ENCODE peak calls at places on chromosomes 3 and 15, in ten cellular contexts. One of them, this sample, is unnamed.

GRCh38 chr3:101150504-101150903 is 157.3 kb upstream of the ABI3BP start:
- DNase-seq in IMR-90: no peak
- DNase-seq in colonic mucosa: no peak
- DNase-seq in astrocyte of the spinal cord: no peak
- DNase-seq in choroid plexus epithelial cell: no peak
- DNase-seq in kidney epithelial cell: no peak
- DNase-seq in psoas muscle: no peak
- DNase-seq in heart left ventricle: no peak
- DNase-seq in HFFc6: no peak
- DNase-seq in bronchial epithelial cell: no peak
- DNase-seq in this sample: no peak

GRCh38 chr3:160174621-160175020 is 50.6 kb upstream of the C3orf80 start:
- DNase-seq in colonic mucosa: no peak
- DNase-seq in astrocyte of the spinal cord: no peak
- DNase-seq in heart left ventricle: no peak
- DNase-seq in choroid plexus epithelial cell: no peak
- DNase-seq in psoas muscle: no peak
- DNase-seq in HFFc6: no peak
- DNase-seq in IMR-90: no peak
- DNase-seq in kidney epithelial cell: no peak
- DNase-seq in bronchial epithelial cell: no peak
- DNase-seq in this sample: no peak

GRCh38 chr3:72312339-72312738 is 527.4 kb upstream of the PROK2 start:
- DNase-seq in HFFc6: no peak
- DNase-seq in heart left ventricle: no peak
- DNase-seq in psoas muscle: no peak
- DNase-seq in choroid plexus epithelial cell: no peak
- DNase-seq in colonic mucosa: no peak
- DNase-seq in IMR-90: no peak
- DNase-seq in astrocyte of the spinal cord: no peak
- DNase-seq in bronchial epithelial cell: no peak
- DNase-seq in kidney epithelial cell: no peak
- DNase-seq in this sample: peak

GRCh38 chr15:82585072-82585471 is 44.8 kb upstream of the RPS17 start:
- DNase-seq in bronchial epithelial cell: no peak
- DNase-seq in heart left ventricle: no peak
- DNase-seq in kidney epithelial cell: no peak
- DNase-seq in colonic mucosa: no peak
- DNase-seq in choroid plexus epithelial cell: peak
- DNase-seq in HFFc6: no peak
- DNase-seq in IMR-90: peak
- DNase-seq in astrocyte of the spinal cord: peak
- DNase-seq in psoas muscle: no peak
- DNase-seq in this sample: no peak

GRCh38 chr3:157388051-157388450 is 48.6 kb upstream of the PTX3 start:
- DNase-seq in HFFc6: peak
- DNase-seq in IMR-90: peak
- DNase-seq in psoas muscle: no peak
- DNase-seq in heart left ventricle: no peak
- DNase-seq in colonic mucosa: no peak
- DNase-seq in astrocyte of the spinal cord: no peak
- DNase-seq in bronchial epithelial cell: no peak
- DNase-seq in kidney epithelial cell: peak
- DNase-seq in choroid plexus epithelial cell: no peak
- DNase-seq in this sample: no peak

GRCh38 chr15:36818260-36818659 is 238.8 kb downstream of the CDIN1 start:
- DNase-seq in IMR-90: no peak
- DNase-seq in colonic mucosa: no peak
- DNase-seq in kidney epithelial cell: no peak
- DNase-seq in bronchial epithelial cell: no peak
- DNase-seq in HFFc6: no peak
- DNase-seq in choroid plexus epithelial cell: no peak
- DNase-seq in psoas muscle: no peak
- DNase-seq in astrocyte of the spinal cord: no peak
- DNase-seq in heart left ventricle: no peak
- DNase-seq in this sample: no peak

GRCh38 chr15:56984681-56985515 is 66.5 kb downstream of the TCF12 start:
- DNase-seq in psoas muscle: no peak
- DNase-seq in IMR-90: peak
- DNase-seq in choroid plexus epithelial cell: peak
- DNase-seq in HFFc6: peak
- DNase-seq in heart left ventricle: no peak
- DNase-seq in astrocyte of the spinal cord: peak
- DNase-seq in kidney epithelial cell: no peak
- DNase-seq in bronchial epithelial cell: peak
- DNase-seq in colonic mucosa: no peak
- DNase-seq in this sample: no peak

GRCh38 chr3:15979900-15980299 is 182.1 kb upstream of the ANKRD28 start:
- DNase-seq in colonic mucosa: no peak
- DNase-seq in astrocyte of the spinal cord: no peak
- DNase-seq in IMR-90: no peak
- DNase-seq in kidney epithelial cell: no peak
- DNase-seq in psoas muscle: no peak
- DNase-seq in choroid plexus epithelial cell: no peak
- DNase-seq in HFFc6: no peak
- DNase-seq in heart left ventricle: no peak
- DNase-seq in bronchial epithelial cell: no peak
- DNase-seq in this sample: no peak

GRCh38 chr15:37137221-37137620 is 36.9 kb upstream of the MEIS2 start:
- DNase-seq in bronchial epithelial cell: no peak
- DNase-seq in astrocyte of the spinal cord: no peak
- DNase-seq in heart left ventricle: no peak
- DNase-seq in kidney epithelial cell: no peak
- DNase-seq in psoas muscle: no peak
- DNase-seq in choroid plexus epithelial cell: peak
- DNase-seq in IMR-90: peak
- DNase-seq in colonic mucosa: no peak
- DNase-seq in HFFc6: no peak
- DNase-seq in this sample: no peak

GRCh38 chr3:31579828-31580227 is 47.1 kb downstream of the STT3B start:
- DNase-seq in choroid plexus epithelial cell: no peak
- DNase-seq in kidney epithelial cell: no peak
- DNase-seq in IMR-90: no peak
- DNase-seq in heart left ventricle: no peak
- DNase-seq in HFFc6: no peak
- DNase-seq in astrocyte of the spinal cord: no peak
- DNase-seq in colonic mucosa: no peak
- DNase-seq in psoas muscle: no peak
- DNase-seq in bronchial epithelial cell: no peak
- DNase-seq in this sample: no peak

GRCh38 chr3:70064194-70064787 is 64.8 kb downstream of the SAMMSON start:
- DNase-seq in HFFc6: peak
- DNase-seq in IMR-90: peak
- DNase-seq in heart left ventricle: peak
- DNase-seq in kidney epithelial cell: peak
- DNase-seq in bronchial epithelial cell: peak
- DNase-seq in astrocyte of the spinal cord: peak
- DNase-seq in psoas muscle: no peak
- DNase-seq in choroid plexus epithelial cell: peak
- DNase-seq in colonic mucosa: peak
- DNase-seq in this sample: peak

GRCh38 chr3:188507244-188507720 is 353.3 kb downstream of the LPP start:
- DNase-seq in heart left ventricle: no peak
- DNase-seq in colonic mucosa: no peak
- DNase-seq in kidney epithelial cell: peak
- DNase-seq in astrocyte of the spinal cord: peak
- DNase-seq in choroid plexus epithelial cell: peak
- DNase-seq in bronchial epithelial cell: peak
- DNase-seq in IMR-90: peak
- DNase-seq in HFFc6: peak
- DNase-seq in psoas muscle: no peak
- DNase-seq in this sample: no peak

GRCh38 chr15:65286069-65286703 is 497 bp downstream of the PARP16 start:
- DNase-seq in kidney epithelial cell: no peak
- DNase-seq in astrocyte of the spinal cord: peak
- DNase-seq in choroid plexus epithelial cell: no peak
- DNase-seq in psoas muscle: no peak
- DNase-seq in heart left ventricle: peak
- DNase-seq in IMR-90: no peak
- DNase-seq in colonic mucosa: peak
- DNase-seq in HFFc6: no peak
- DNase-seq in bronchial epithelial cell: peak
- DNase-seq in this sample: peak

GRCh38 chr3:154018100-154018696 is 103.0 kb upstream of the ARHGEF26 start:
- DNase-seq in colonic mucosa: peak
- DNase-seq in choroid plexus epithelial cell: peak
- DNase-seq in bronchial epithelial cell: peak
- DNase-seq in IMR-90: peak
- DNase-seq in psoas muscle: no peak
- DNase-seq in astrocyte of the spinal cord: peak
- DNase-seq in HFFc6: no peak
- DNase-seq in heart left ventricle: no peak
- DNase-seq in kidney epithelial cell: no peak
- DNase-seq in this sample: peak

GRCh38 chr3:16866447-16867025 is 18.2 kb upstream of the PLCL2 start:
- DNase-seq in HFFc6: peak
- DNase-seq in psoas muscle: no peak
- DNase-seq in IMR-90: no peak
- DNase-seq in astrocyte of the spinal cord: peak
- DNase-seq in bronchial epithelial cell: no peak
- DNase-seq in choroid plexus epithelial cell: peak
- DNase-seq in heart left ventricle: no peak
- DNase-seq in colonic mucosa: no peak
- DNase-seq in kidney epithelial cell: peak
- DNase-seq in this sample: no peak

GRCh38 chr15:91342091-91342490 is 242.0 kb downstream of the SV2B start:
- DNase-seq in colonic mucosa: no peak
- DNase-seq in astrocyte of the spinal cord: no peak
- DNase-seq in choroid plexus epithelial cell: no peak
- DNase-seq in bronchial epithelial cell: no peak
- DNase-seq in kidney epithelial cell: no peak
- DNase-seq in psoas muscle: no peak
- DNase-seq in heart left ventricle: no peak
- DNase-seq in IMR-90: no peak
- DNase-seq in HFFc6: no peak
- DNase-seq in this sample: no peak

GRCh38 chr15:53840681-53841080 is 81.2 kb upstream of the WDR72 start:
- DNase-seq in psoas muscle: no peak
- DNase-seq in kidney epithelial cell: no peak
- DNase-seq in heart left ventricle: no peak
- DNase-seq in choroid plexus epithelial cell: no peak
- DNase-seq in colonic mucosa: no peak
- DNase-seq in astrocyte of the spinal cord: no peak
- DNase-seq in IMR-90: no peak
- DNase-seq in bronchial epithelial cell: no peak
- DNase-seq in HFFc6: no peak
- DNase-seq in this sample: no peak

GRCh38 chr3:126287536-126288181 is 69.5 kb downstream of the KLF15 start:
- DNase-seq in kidney epithelial cell: peak
- DNase-seq in HFFc6: peak
- DNase-seq in bronchial epithelial cell: peak
- DNase-seq in choroid plexus epithelial cell: peak
- DNase-seq in astrocyte of the spinal cord: peak
- DNase-seq in IMR-90: peak
- DNase-seq in psoas muscle: peak
- DNase-seq in colonic mucosa: no peak
- DNase-seq in heart left ventricle: peak
- DNase-seq in this sample: no peak

GRCh38 chr3:106440672-106441071 is 571.9 kb upstream of the CBLB start:
- DNase-seq in choroid plexus epithelial cell: no peak
- DNase-seq in psoas muscle: no peak
- DNase-seq in colonic mucosa: no peak
- DNase-seq in bronchial epithelial cell: no peak
- DNase-seq in heart left ventricle: no peak
- DNase-seq in HFFc6: no peak
- DNase-seq in kidney epithelial cell: peak
- DNase-seq in IMR-90: no peak
- DNase-seq in astrocyte of the spinal cord: no peak
- DNase-seq in this sample: no peak

DNA sequence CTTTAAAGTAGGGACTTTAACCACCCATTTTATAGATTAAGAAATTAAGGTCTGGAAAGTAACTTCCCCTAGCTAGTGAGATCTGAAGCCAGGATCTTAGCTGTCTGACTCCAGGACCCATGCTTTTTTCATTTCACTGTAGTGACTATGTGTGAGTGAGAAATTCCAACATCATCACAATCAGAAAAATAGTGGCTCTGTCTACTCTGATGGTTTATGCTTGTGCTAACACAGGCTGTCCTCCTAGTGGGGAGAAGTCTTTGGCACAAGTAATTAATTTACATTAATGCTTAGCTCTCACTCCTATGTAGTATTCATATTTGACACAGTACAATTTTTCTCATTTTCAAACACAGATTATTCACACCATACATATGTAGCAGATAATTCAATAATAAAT is 143.4 kb downstream of the ANO10 start:
- DNase-seq in kidney epithelial cell: no peak
- DNase-seq in HFFc6: no peak
- DNase-seq in colonic mucosa: no peak
- DNase-seq in astrocyte of the spinal cord: no peak
- DNase-seq in IMR-90: no peak
- DNase-seq in choroid plexus epithelial cell: peak
- DNase-seq in bronchial epithelial cell: no peak
- DNase-seq in psoas muscle: no peak
- DNase-seq in heart left ventricle: no peak
- DNase-seq in this sample: no peak
- TF ChIP-seq CTCF in kidney epithelial cell: no peak
- TF ChIP-seq CTCF in HFFc6: peak
- TF ChIP-seq CTCF in colonic mucosa: no peak
- TF ChIP-seq CTCF in astrocyte of the spinal cord: no peak
- TF ChIP-seq CTCF in IMR-90: no peak
- TF ChIP-seq CTCF in choroid plexus epithelial cell: peak
- TF ChIP-seq CTCF in bronchial epithelial cell: no peak
- TF ChIP-seq CTCF in psoas muscle: no peak
- TF ChIP-seq CTCF in heart left ventricle: no peak
- TF ChIP-seq CTCF in this sample: no peak

GRCh38 chr3:43583481-43583880 is 38.3 kb downstream of the ANO10 start:
- DNase-seq in HFFc6: no peak
- DNase-seq in colonic mucosa: no peak
- DNase-seq in astrocyte of the spinal cord: no peak
- DNase-seq in psoas muscle: no peak
- DNase-seq in heart left ventricle: no peak
- DNase-seq in kidney epithelial cell: no peak
- DNase-seq in choroid plexus epithelial cell: no peak
- DNase-seq in bronchial epithelial cell: no peak
- DNase-seq in IMR-90: no peak
- DNase-seq in this sample: no peak
- TF ChIP-seq CTCF in HFFc6: peak
- TF ChIP-seq CTCF in colonic mucosa: no peak
- TF ChIP-seq CTCF in astrocyte of the spinal cord: peak
- TF ChIP-seq CTCF in psoas muscle: no peak
- TF ChIP-seq CTCF in heart left ventricle: no peak
- TF ChIP-seq CTCF in kidney epithelial cell: no peak
- TF ChIP-seq CTCF in choroid plexus epithelial cell: peak
- TF ChIP-seq CTCF in bronchial epithelial cell: no peak
- TF ChIP-seq CTCF in IMR-90: peak
- TF ChIP-seq CTCF in this sample: peak

GRCh38 chr3:194075802-194076460 is 60.0 kb upstream of the HES1 start:
- DNase-seq in heart left ventricle: no peak
- DNase-seq in IMR-90: no peak
- DNase-seq in astrocyte of the spinal cord: peak
- DNase-seq in psoas muscle: no peak
- DNase-seq in choroid plexus epithelial cell: peak
- DNase-seq in HFFc6: no peak
- DNase-seq in kidney epithelial cell: no peak
- DNase-seq in bronchial epithelial cell: no peak
- DNase-seq in colonic mucosa: no peak
- DNase-seq in this sample: no peak
- TF ChIP-seq CTCF in heart left ventricle: no peak
- TF ChIP-seq CTCF in IMR-90: no peak
- TF ChIP-seq CTCF in astrocyte of the spinal cord: no peak
- TF ChIP-seq CTCF in psoas muscle: no peak
- TF ChIP-seq CTCF in choroid plexus epithelial cell: no peak
- TF ChIP-seq CTCF in HFFc6: no peak
- TF ChIP-seq CTCF in kidney epithelial cell: peak
- TF ChIP-seq CTCF in bronchial epithelial cell: no peak
- TF ChIP-seq CTCF in colonic mucosa: no peak
- TF ChIP-seq CTCF in this sample: no peak

GRCh38 chr3:120559228-120560061 is 36.7 kb upstream of the NDUFB4 start:
- DNase-seq in bronchial epithelial cell: peak
- DNase-seq in HFFc6: peak
- DNase-seq in choroid plexus epithelial cell: peak
- DNase-seq in IMR-90: peak
- DNase-seq in astrocyte of the spinal cord: peak
- DNase-seq in colonic mucosa: no peak
- DNase-seq in heart left ventricle: peak
- DNase-seq in kidney epithelial cell: peak
- DNase-seq in psoas muscle: peak
- DNase-seq in this sample: no peak
- TF ChIP-seq CTCF in bronchial epithelial cell: no peak
- TF ChIP-seq CTCF in HFFc6: peak
- TF ChIP-seq CTCF in choroid plexus epithelial cell: no peak
- TF ChIP-seq CTCF in IMR-90: no peak
- TF ChIP-seq CTCF in astrocyte of the spinal cord: no peak
- TF ChIP-seq CTCF in colonic mucosa: no peak
- TF ChIP-seq CTCF in heart left ventricle: peak
- TF ChIP-seq CTCF in kidney epithelial cell: no peak
- TF ChIP-seq CTCF in psoas muscle: no peak
- TF ChIP-seq CTCF in this sample: no peak

This sample was measured in GM13977.